ENCODE peak calls at places on chromosomes 12 and 14, in nine cellular contexts. N is PC-9, Q is psoas muscle, O is HCT116, K is GM23338, W is ovary, U is left lung, J is lower lobe of right lung, F is HepG2. D is an unnamed sample.

GRCh38 chr12:2853626-2854025 is 3.2 kb downstream of the TEX52 start:
- DNase-seq in N (no peak), O (peak; percentile 28), W (peak; percentile 94), F (peak; percentile 48), U (peak; percentile 88), J (peak; percentile 84), K (peak; percentile 95), Q (peak; percentile 91), D (peak; percentile 85)

GRCh38 chr12:6183689-6184441 is 16.3 kb upstream of the CD9 start:
- DNase-seq in J (no peak), U (no peak), W (no peak), K (no peak), F (peak; percentile 68), Q (no peak), O (no peak), N (no peak), D (no peak)

GRCh38 chr12:128661216-128661550 is 162.6 kb downstream of the SLC15A4 start:
- DNase-seq in N (no peak), J (no peak), O (no peak), F (no peak), W (no peak), U (no peak), K (no peak), Q (no peak), D (peak; percentile 29)

GRCh38 chr12:121577443-121578180 is 3.2 kb downstream of the KDM2B start:
- DNase-seq in N (no peak), U (no peak), O (no peak), K (peak; percentile 69), J (no peak), Q (no peak), F (no peak), W (peak; percentile 44), D (no peak)

GRCh38 chr12:16325426-16325825 is 22.0 kb upstream of the MGST1 start:
- DNase-seq in W (no peak), K (no peak), O (no peak), J (no peak), N (peak; percentile 52), F (no peak), Q (no peak), U (no peak), D (no peak)

GRCh38 chr12:80269953-80270552 is 170.7 kb downstream of the OTOGL start:
- DNase-seq in U (no peak), N (no peak), F (peak; percentile 24), O (peak; percentile 23), K (peak; percentile 72), W (no peak), Q (no peak), J (no peak), D (no peak)

GRCh38 chr12:14948672-14949071 is 10.3 kb upstream of the ERP27 start:
- DNase-seq in W (no peak), O (no peak), F (no peak), U (no peak), Q (no peak), K (peak; percentile 55), J (no peak), N (no peak), D (peak; percentile 56)

GRCh38 chr14:104392001-104392395 is 187.6 kb upstream of the C14orf180 start:
- DNase-seq in F (no peak), K (no peak), U (no peak), N (no peak), Q (no peak), W (no peak), J (no peak), O (no peak), D (no peak)

GRCh38 chr14:101862177-101862576 is 100.7 kb downstream of the PPP2R5C start:
- DNase-seq in W (no peak), U (no peak), J (no peak), F (no peak), Q (no peak), O (no peak), K (no peak), N (no peak), D (no peak)

GRCh38 chr12:132356686-132357622 is 27.6 kb upstream of the GALNT9 start:
- DNase-seq in K (no peak), F (no peak), N (peak; percentile 64), W (peak; percentile 75), O (peak; percentile 22), U (peak; percentile 61), Q (peak; percentile 50), J (peak; percentile 51), D (no peak)

GRCh38 chr14:33026850-33027420 is 88.3 kb downstream of the NPAS3 start:
- DNase-seq in K (no peak), U (no peak), Q (no peak), F (no peak), W (peak; percentile 49), O (no peak), N (no peak), J (no peak), D (peak; percentile 32)

GRCh38 chr12:109768901-109769670 is 55.5 kb downstream of the FAM222A start:
- DNase-seq in K (no peak), W (peak; percentile 35), J (no peak), N (no peak), F (no peak), Q (no peak), U (no peak), O (no peak), D (no peak)

GRCh38 chr12:15322164-15323054 is at the start of gene PTPRO:
- DNase-seq in F (no peak), Q (peak; percentile 54), W (no peak), U (peak; percentile 68), O (no peak), K (peak; percentile 79), N (no peak), J (no peak), D (no peak)

GRCh38 chr14:20044243-20044642 is 8.4 kb upstream of the OR4K13 start:
- DNase-seq in N (no peak), W (no peak), Q (no peak), O (no peak), F (no peak), J (no peak), K (no peak), U (no peak), D (no peak)

GRCh38 chr12:19572920-19573558 is 133.7 kb downstream of the AEBP2 start:
- DNase-seq in W (no peak), N (no peak), K (peak; percentile 93), F (peak; percentile 45), U (no peak), O (peak; percentile 32), Q (no peak), J (no peak), D (peak; percentile 24)

GRCh38 chr14:99592394-99592793 is 11.6 kb downstream of the CCDC85C start:
- DNase-seq in J (no peak), O (no peak), N (no peak), U (no peak), W (no peak), F (no peak), Q (no peak), K (no peak), D (no peak)
- H3K4me1 ChIP-seq in J (peaks cover 75% of the 10 kb centered on the region), O (peaks cover 2% of the 10 kb centered on the region), N (no peaks in the 10 kb centered on the region), U (peaks cover 12% of the 10 kb centered on the region), W (peaks cover 16% of the 10 kb centered on the region), F (peaks cover 66% of the 10 kb centered on the region), Q (peaks cover 34% of the 10 kb centered on the region), K (peaks cover 20% of the 10 kb centered on the region), D (no peaks in the 10 kb centered on the region)

DNA sequence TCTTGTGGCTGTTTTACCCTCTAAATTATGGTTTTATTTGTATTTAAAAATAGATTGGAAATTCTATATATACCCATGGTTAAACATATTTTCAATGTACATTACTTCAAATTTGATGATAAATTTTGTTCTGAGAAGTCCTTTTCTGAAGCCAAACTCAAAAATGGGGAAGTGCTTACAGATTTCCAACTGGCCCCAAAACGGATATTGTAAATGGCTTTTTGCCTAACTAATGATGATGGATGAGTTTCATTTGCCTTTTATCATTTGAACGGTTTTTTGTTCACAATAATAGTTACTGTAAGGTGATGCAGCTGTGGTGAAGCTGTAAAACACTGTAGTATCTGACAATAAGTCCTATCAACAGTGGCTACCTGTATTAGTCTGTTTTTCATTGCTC is 136.9 kb downstream of the FUT8 start:
- DNase-seq in J (no peak), K (no peak), F (no peak), Q (no peak), N (no peak), W (no peak), U (no peak), O (no peak), D (no peak)
- H3K4me1 ChIP-seq in J (no peaks in the 10 kb centered on the region), K (peaks cover 8% of the 10 kb centered on the region), F (no peaks in the 10 kb centered on the region), Q (no peaks in the 10 kb centered on the region), N (no peaks in the 10 kb centered on the region), W (peaks cover 2% of the 10 kb centered on the region), U (no peaks in the 10 kb centered on the region), O (no peaks in the 10 kb centered on the region), D (no peaks in the 10 kb centered on the region)

GRCh38 chr14:68956728-68957127 is 22.4 kb downstream of the ACTN1 start:
- DNase-seq in Q (no peak), K (no peak), W (no peak), J (no peak), N (no peak), U (no peak), O (no peak), F (no peak), D (no peak)
- H3K4me1 ChIP-seq in Q (peaks cover 26% of the 10 kb centered on the region), K (peaks cover 27% of the 10 kb centered on the region), W (peaks cover 34% of the 10 kb centered on the region), J (peaks cover 87% of the 10 kb centered on the region), N (peaks cover 26% of the 10 kb centered on the region), U (peaks cover 44% of the 10 kb centered on the region), O (peaks cover 41% of the 10 kb centered on the region), F (peaks cover 96% of the 10 kb centered on the region), D (peaks cover 47% of the 10 kb centered on the region)

GRCh38 chr14:67491285-67491684 is 2.8 kb upstream of the TMEM229B start:
- DNase-seq in N (no peak), Q (no peak), O (no peak), K (peak; percentile 38), W (no peak), U (no peak), F (no peak), J (no peak), D (no peak)
- H3K4me1 ChIP-seq in N (no peaks in the 10 kb centered on the region), Q (peaks cover 13% of the 10 kb centered on the region), O (no peaks in the 10 kb centered on the region), K (peaks cover 17% of the 10 kb centered on the region), W (no peaks in the 10 kb centered on the region), U (no peaks in the 10 kb centered on the region), F (peaks cover 8% of the 10 kb centered on the region), J (peaks cover 14% of the 10 kb centered on the region), D (no peaks in the 10 kb centered on the region)